ENCODE peak calls at places on chromosomes 6 and 20, in six cellular contexts. One of them, this sample, is unnamed. For H3K4me1, the result is how much of the 10 kb centered on the place peaks cover.

GRCh38 chr20:52193886-52194545 is 2.4 kb upstream of the ZFP64 start:
- DNase-seq in H1: no peak
- DNase-seq in RWPE2: no peak
- DNase-seq in SK-N-SH: no peak
- DNase-seq in fibroblast of lung: no peak
- DNase-seq in A549: no peak
- DNase-seq in this sample: no peak

GRCh38 chr6:12595161-12595792 is 121.3 kb upstream of the PHACTR1 start:
- DNase-seq in RWPE2: no peak
- DNase-seq in A549: no peak
- DNase-seq in H1: no peak
- DNase-seq in SK-N-SH: no peak
- DNase-seq in fibroblast of lung: no peak
- DNase-seq in this sample: peak

GRCh38 chr20:3161316-3162079 is 1.8 kb upstream of the FASTKD5 start:
- DNase-seq in H1: no peak
- DNase-seq in SK-N-SH: peak
- DNase-seq in A549: no peak
- DNase-seq in fibroblast of lung: no peak
- DNase-seq in RWPE2: no peak
- DNase-seq in this sample: no peak

GRCh38 chr20:49377326-49377725 is 99.5 kb upstream of the ZNFX1 start:
- DNase-seq in RWPE2: no peak
- DNase-seq in fibroblast of lung: no peak
- DNase-seq in H1: no peak
- DNase-seq in SK-N-SH: peak
- DNase-seq in A549: no peak
- DNase-seq in this sample: no peak

GRCh38 chr6:170456886-170457698 is 96.0 kb downstream of the PSMB1 start:
- DNase-seq in H1: no peak
- DNase-seq in RWPE2: no peak
- DNase-seq in A549: no peak
- DNase-seq in fibroblast of lung: no peak
- DNase-seq in SK-N-SH: no peak
- DNase-seq in this sample: no peak

GRCh38 chr20:46312075-46312944 is 4.0 kb upstream of the CDH22 start:
- DNase-seq in H1: peak
- DNase-seq in RWPE2: no peak
- DNase-seq in A549: no peak
- DNase-seq in SK-N-SH: peak
- DNase-seq in fibroblast of lung: no peak
- DNase-seq in this sample: peak

GRCh38 chr20:31843288-31843687 is 2.1 kb downstream of the FOXS1 start:
- DNase-seq in RWPE2: no peak
- DNase-seq in H1: no peak
- DNase-seq in SK-N-SH: no peak
- DNase-seq in fibroblast of lung: no peak
- DNase-seq in A549: no peak
- DNase-seq in this sample: no peak

GRCh38 chr6:134997133-134997841 is 47.4 kb upstream of the ALDH8A1 start:
- DNase-seq in RWPE2: no peak
- DNase-seq in fibroblast of lung: no peak
- DNase-seq in SK-N-SH: no peak
- DNase-seq in H1: no peak
- DNase-seq in A549: no peak
- DNase-seq in this sample: no peak

GRCh38 chr6:158500016-158500735 is 59.7 kb upstream of the TMEM181 start:
- DNase-seq in H1: no peak
- DNase-seq in A549: no peak
- DNase-seq in RWPE2: no peak
- DNase-seq in fibroblast of lung: peak
- DNase-seq in SK-N-SH: no peak
- DNase-seq in this sample: no peak

GRCh38 chr6:19988555-19988954 is 151.4 kb downstream of the ID4 start:
- DNase-seq in H1: no peak
- DNase-seq in A549: no peak
- DNase-seq in RWPE2: no peak
- DNase-seq in fibroblast of lung: peak
- DNase-seq in SK-N-SH: no peak
- DNase-seq in this sample: no peak

GRCh38 chr6:156718647-156719394 is 58.4 kb upstream of the ARID1B start:
- DNase-seq in fibroblast of lung: no peak
- DNase-seq in SK-N-SH: no peak
- DNase-seq in A549: peak
- DNase-seq in RWPE2: no peak
- DNase-seq in H1: no peak
- DNase-seq in this sample: peak

GRCh38 chr20:22402990-22403859 is 181.1 kb downstream of the FOXA2 start:
- DNase-seq in A549: no peak
- DNase-seq in SK-N-SH: no peak
- DNase-seq in fibroblast of lung: no peak
- DNase-seq in H1: no peak
- DNase-seq in RWPE2: no peak
- DNase-seq in this sample: no peak

GRCh38 chr6:13278184-13278583 is 50.2 kb downstream of the TBC1D7 start:
- DNase-seq in RWPE2: no peak
- DNase-seq in fibroblast of lung: no peak
- DNase-seq in H1: peak
- DNase-seq in SK-N-SH: peak
- DNase-seq in A549: no peak
- DNase-seq in this sample: no peak

GRCh38 chr20:38073307-38074010 is 39.9 kb downstream of the RPRD1B start:
- DNase-seq in SK-N-SH: peak
- DNase-seq in H1: peak
- DNase-seq in A549: no peak
- DNase-seq in fibroblast of lung: peak
- DNase-seq in RWPE2: no peak
- DNase-seq in this sample: no peak

GRCh38 chr20:61667056-61667792 is 398.5 kb downstream of the TAF4 start:
- DNase-seq in fibroblast of lung: no peak
- DNase-seq in SK-N-SH: no peak
- DNase-seq in RWPE2: no peak
- DNase-seq in A549: no peak
- DNase-seq in H1: no peak
- DNase-seq in this sample: no peak

GRCh38 chr20:2178328-2179232 is 77.0 kb downstream of the STK35 start:
- DNase-seq in A549: no peak
- DNase-seq in RWPE2: no peak
- DNase-seq in H1: no peak
- DNase-seq in fibroblast of lung: no peak
- DNase-seq in SK-N-SH: no peak
- DNase-seq in this sample: no peak

GRCh38 chr6:56693246-56693607 is 50.5 kb upstream of the DST start:
- DNase-seq in RWPE2: no peak
- DNase-seq in H1: no peak
- DNase-seq in A549: no peak
- DNase-seq in fibroblast of lung: peak
- DNase-seq in SK-N-SH: no peak
- DNase-seq in this sample: no peak

GRCh38 chr20:47360489-47361267 is 4.2 kb upstream of the ZMYND8 start:
- DNase-seq in SK-N-SH: peak
- DNase-seq in H1: peak
- DNase-seq in A549: peak
- DNase-seq in fibroblast of lung: peak
- DNase-seq in RWPE2: peak
- DNase-seq in this sample: peak

GRCh38 chr6:159693894-159694545 is 979 bp upstream of the SOD2 start:
- DNase-seq in RWPE2: peak
- DNase-seq in A549: no peak
- DNase-seq in H1: no peak
- DNase-seq in SK-N-SH: no peak
- DNase-seq in fibroblast of lung: no peak
- DNase-seq in this sample: no peak

GRCh38 chr6:159693128-159693893 is at the start of gene SOD2:
- DNase-seq in RWPE2: peak
- DNase-seq in A549: peak
- DNase-seq in H1: peak
- DNase-seq in SK-N-SH: peak
- DNase-seq in fibroblast of lung: peak
- DNase-seq in this sample: peak

GRCh38 chr6:159691963-159692287 is 1.1 kb downstream of the SOD2 start:
- DNase-seq in fibroblast of lung: no peak
- DNase-seq in RWPE2: no peak
- DNase-seq in A549: no peak
- DNase-seq in H1: no peak
- DNase-seq in SK-N-SH: no peak
- DNase-seq in this sample: peak

GRCh38 chr6:159692303-159693127 is 526 bp downstream of the SOD2 start:
- DNase-seq in SK-N-SH: peak
- DNase-seq in fibroblast of lung: peak
- DNase-seq in A549: no peak
- DNase-seq in RWPE2: peak
- DNase-seq in H1: no peak
- DNase-seq in this sample: peak

DNA sequence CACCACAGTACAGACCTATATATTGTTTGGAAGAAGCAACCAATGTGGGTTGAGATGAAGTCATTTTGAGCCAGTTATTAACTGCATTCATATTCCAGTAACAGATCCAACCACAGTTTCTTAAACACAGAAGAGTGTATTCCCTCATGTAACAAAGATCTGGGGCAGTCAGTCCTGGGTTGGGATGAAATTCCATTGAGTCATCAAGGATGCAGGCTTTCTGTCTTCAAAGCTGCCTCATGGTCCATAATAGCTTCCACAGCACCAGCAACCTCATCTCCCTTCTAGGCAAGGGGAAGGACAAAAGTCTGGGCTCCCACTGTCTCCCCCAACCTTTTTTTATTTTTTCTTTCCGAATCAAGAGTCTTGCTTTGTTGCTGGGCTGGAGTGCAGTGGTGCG is 2.9 kb upstream of the SOD2 start:
- DNase-seq in H1: no peak
- DNase-seq in A549: no peak
- DNase-seq in fibroblast of lung: no peak
- DNase-seq in RWPE2: no peak
- DNase-seq in SK-N-SH: no peak
- DNase-seq in this sample: no peak
- H3K4me1 ChIP-seq in H1: under half
- H3K4me1 ChIP-seq in A549: under half
- H3K4me1 ChIP-seq in fibroblast of lung: under half
- H3K4me1 ChIP-seq in RWPE2: under half
- H3K4me1 ChIP-seq in SK-N-SH: under half
- H3K4me1 ChIP-seq in this sample: under half

GRCh38 chr20:17964632-17965031 is 4.0 kb downstream of the SNX5 start:
- DNase-seq in RWPE2: no peak
- DNase-seq in SK-N-SH: no peak
- DNase-seq in fibroblast of lung: no peak
- DNase-seq in A549: no peak
- DNase-seq in H1: no peak
- DNase-seq in this sample: no peak

GRCh38 chr20:17965042-17965697 is 3.4 kb downstream of the SNX5 start:
- DNase-seq in SK-N-SH: no peak
- DNase-seq in A549: no peak
- DNase-seq in fibroblast of lung: peak
- DNase-seq in H1: no peak
- DNase-seq in RWPE2: no peak
- DNase-seq in this sample: no peak

GRCh38 chr20:17961600-17961965 is 7.0 kb downstream of the SNX5 start:
- DNase-seq in A549: no peak
- DNase-seq in H1: no peak
- DNase-seq in fibroblast of lung: no peak
- DNase-seq in SK-N-SH: no peak
- DNase-seq in RWPE2: no peak
- DNase-seq in this sample: no peak

GRCh38 chr20:17963114-17963897 is 5.3 kb downstream of the SNX5 start:
- DNase-seq in A549: no peak
- DNase-seq in RWPE2: no peak
- DNase-seq in H1: no peak
- DNase-seq in fibroblast of lung: no peak
- DNase-seq in SK-N-SH: no peak
- DNase-seq in this sample: no peak

GRCh38 chr20:17964073-17964472 is 4.5 kb downstream of the SNX5 start:
- DNase-seq in fibroblast of lung: no peak
- DNase-seq in RWPE2: no peak
- DNase-seq in SK-N-SH: no peak
- DNase-seq in H1: no peak
- DNase-seq in A549: no peak
- DNase-seq in this sample: no peak
- H3K4me1 ChIP-seq in fibroblast of lung: under half
- H3K4me1 ChIP-seq in RWPE2: under half
- H3K4me1 ChIP-seq in SK-N-SH: under half
- H3K4me1 ChIP-seq in H1: under half
- H3K4me1 ChIP-seq in A549: half or more
- H3K4me1 ChIP-seq in this sample: under half

GRCh38 chr6:6007311-6008113 is 787 bp upstream of the NRN1 start:
- DNase-seq in RWPE2: no peak
- DNase-seq in H1: peak
- DNase-seq in A549: no peak
- DNase-seq in SK-N-SH: peak
- DNase-seq in fibroblast of lung: no peak
- DNase-seq in this sample: peak
- H3K4me1 ChIP-seq in RWPE2: under half
- H3K4me1 ChIP-seq in H1: under half
- H3K4me1 ChIP-seq in A549: under half
- H3K4me1 ChIP-seq in SK-N-SH: under half
- H3K4me1 ChIP-seq in fibroblast of lung: under half
- H3K4me1 ChIP-seq in this sample: under half

GRCh38 chr20:6698723-6699122 is 68.8 kb upstream of the BMP2 start:
- DNase-seq in SK-N-SH: no peak
- DNase-seq in RWPE2: no peak
- DNase-seq in A549: no peak
- DNase-seq in H1: no peak
- DNase-seq in fibroblast of lung: no peak
- DNase-seq in this sample: no peak

GRCh38 chr20:6700563-6701328 is 66.7 kb upstream of the BMP2 start:
- DNase-seq in fibroblast of lung: no peak
- DNase-seq in A549: no peak
- DNase-seq in RWPE2: no peak
- DNase-seq in H1: no peak
- DNase-seq in SK-N-SH: no peak
- DNase-seq in this sample: no peak

GRCh38 chr20:6702144-6702543 is 65.3 kb upstream of the BMP2 start:
- DNase-seq in fibroblast of lung: no peak
- DNase-seq in SK-N-SH: no peak
- DNase-seq in H1: no peak
- DNase-seq in A549: no peak
- DNase-seq in RWPE2: no peak
- DNase-seq in this sample: no peak

GRCh38 chr20:6698056-6698455 is 69.4 kb upstream of the BMP2 start:
- DNase-seq in A549: peak
- DNase-seq in SK-N-SH: no peak
- DNase-seq in RWPE2: peak
- DNase-seq in fibroblast of lung: no peak
- DNase-seq in H1: no peak
- DNase-seq in this sample: no peak

DNA sequence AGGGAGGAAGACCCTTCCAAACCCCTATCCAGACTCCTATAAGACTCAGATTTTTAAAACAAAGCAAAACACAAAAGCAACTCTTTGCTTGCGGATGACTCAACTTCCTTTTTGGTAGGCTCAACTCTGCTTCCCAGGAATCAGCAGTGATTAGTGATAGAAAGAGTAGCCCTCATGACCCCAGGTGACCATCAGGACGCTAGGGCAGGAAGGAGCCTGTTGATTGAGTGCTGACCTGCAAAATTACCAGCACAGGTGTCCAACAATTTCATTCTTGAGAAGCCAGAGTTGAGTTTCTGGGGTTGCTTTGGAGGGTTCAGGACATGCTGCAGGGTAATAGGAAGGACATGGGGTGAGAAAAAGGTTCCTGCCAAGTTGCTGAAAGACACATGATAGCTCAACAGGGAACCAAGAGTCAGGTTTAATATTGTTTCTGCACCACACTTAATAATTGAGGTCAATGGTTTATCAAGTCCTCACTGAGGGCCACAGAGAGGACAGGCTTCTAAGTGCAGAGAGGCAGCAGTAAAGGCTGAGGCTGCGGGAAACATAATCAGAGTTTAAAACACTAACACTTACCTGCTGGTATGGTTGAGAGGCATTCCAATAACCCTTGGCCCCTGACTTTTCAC is 67.4 kb upstream of the BMP2 start:
- DNase-seq in fibroblast of lung: no peak
- DNase-seq in A549: no peak
- DNase-seq in RWPE2: no peak
- DNase-seq in H1: no peak
- DNase-seq in SK-N-SH: no peak
- DNase-seq in this sample: no peak
- H3K4me1 ChIP-seq in fibroblast of lung: under half
- H3K4me1 ChIP-seq in A549: under half
- H3K4me1 ChIP-seq in RWPE2: under half
- H3K4me1 ChIP-seq in H1: under half
- H3K4me1 ChIP-seq in SK-N-SH: under half
- H3K4me1 ChIP-seq in this sample: under half